ENCODE peak calls at places on chromosomes 6 and 20, in five cellular contexts. J, B, M, D and H are unnamed samples. For H3K4me1, the result is how much of the 10 kb centered on the place peaks cover.

GRCh38 chr6:75602164-75602896 is 650 bp downstream of the SENP6 start:
- DNase-seq in B (peak), M (peak), J (peak), D (peak), H (no peak)

GRCh38 chr6:44247338-44248302 is 719 bp downstream of the HSP90AB1 start:
- DNase-seq in B (no peak), D (peak), J (peak), M (peak), H (no peak)

GRCh38 chr20:32823078-32823477 is 3.3 kb downstream of the MAPRE1 start:
- DNase-seq in D (no peak), B (no peak), M (no peak), J (no peak), H (no peak)

GRCh38 chr6:35083507-35083906 is 57.6 kb downstream of the TCP11 start:
- DNase-seq in D (peak), J (no peak), B (no peak), M (no peak), H (no peak)

GRCh38 chr6:33799714-33800113 is 4.1 kb downstream of the MLN start:
- DNase-seq in D (no peak), B (no peak), M (no peak), J (peak), H (no peak)

GRCh38 chr6:33061987-33062386 is 11.5 kb downstream of the HLA-DPA1 start:
- DNase-seq in J (no peak), M (no peak), D (no peak), B (no peak), H (no peak)

GRCh38 chr6:160022793-160023192 is 53.9 kb downstream of the IGF2R start:
- DNase-seq in B (no peak), D (no peak), J (no peak), M (no peak), H (no peak)

GRCh38 chr20:54260116-54260515 is 52.2 kb downstream of the PFDN4 start:
- DNase-seq in J (no peak), M (no peak), B (no peak), D (no peak), H (no peak)

GRCh38 chr20:23782366-23782983 is 31.7 kb upstream of the CST1 start:
- DNase-seq in B (peak), D (no peak), J (no peak), M (no peak), H (no peak)

GRCh38 chr6:23522751-23523527 is 603.1 kb upstream of the NRSN1 start:
- DNase-seq in B (peak), D (no peak), J (no peak), M (no peak), H (no peak)

GRCh38 chr6:139765825-139766285 is 391.4 kb upstream of the CITED2 start:
- DNase-seq in B (no peak), J (no peak), M (no peak), D (no peak), H (no peak)

GRCh38 chr6:144675231-144675861 is 390.2 kb downstream of the UTRN start:
- DNase-seq in M (no peak), D (no peak), J (no peak), B (no peak), H (no peak)

GRCh38 chr6:17968876-17969275 is 18.6 kb downstream of the KIF13A start:
- DNase-seq in D (no peak), J (no peak), B (no peak), M (no peak), H (no peak)

GRCh38 chr6:67221226-67221625 is 1413.9 kb upstream of the ADGRB3 start:
- DNase-seq in B (no peak), M (no peak), D (no peak), J (no peak), H (no peak)

GRCh38 chr6:142374090-142374783 is 72.4 kb downstream of the ADGRG6 start:
- DNase-seq in B (no peak), D (no peak), M (no peak), J (no peak), H (no peak)

GRCh38 chr20:33785503-33785902 is 25.6 kb upstream of the CHMP4B start:
- DNase-seq in B (no peak), J (no peak), D (no peak), M (no peak), H (no peak)

GRCh38 chr20:20184149-20184548 is 131.8 kb downstream of the CFAP61 start:
- DNase-seq in D (no peak), J (no peak), B (no peak), M (no peak), H (no peak)

GRCh38 chr6:116145786-116146675 is 20.1 kb upstream of the COL10A1 start:
- DNase-seq in J (no peak), M (no peak), D (no peak), B (no peak), H (no peak)

GRCh38 chr6:13367396-13367795 is 39.1 kb upstream of the TBC1D7 start:
- DNase-seq in D (no peak), M (no peak), J (no peak), B (no peak), H (no peak)

GRCh38 chr6:133001040-133001570 is 186.7 kb downstream of the RPS12 start:
- DNase-seq in J (no peak), D (no peak), B (no peak), M (no peak), H (no peak)

GRCh38 chr6:53718597-53719460 is 53.3 kb upstream of the KLHL31 start:
- DNase-seq in M (no peak), J (no peak), D (no peak), B (no peak), H (no peak)

GRCh38 chr6:10412165-10412947 is 2.5 kb downstream of the TFAP2A start:
- DNase-seq in D (peak), M (peak), B (peak), J (peak), H (no peak)

GRCh38 chr6:136088693-136089092 is 161.4 kb downstream of the MTFR2 start:
- DNase-seq in D (no peak), J (no peak), M (no peak), B (no peak), H (no peak)
- H3K4me1 ChIP-seq in D (under half), J (under half), M (under half), B (under half), H (under half)

DNA sequence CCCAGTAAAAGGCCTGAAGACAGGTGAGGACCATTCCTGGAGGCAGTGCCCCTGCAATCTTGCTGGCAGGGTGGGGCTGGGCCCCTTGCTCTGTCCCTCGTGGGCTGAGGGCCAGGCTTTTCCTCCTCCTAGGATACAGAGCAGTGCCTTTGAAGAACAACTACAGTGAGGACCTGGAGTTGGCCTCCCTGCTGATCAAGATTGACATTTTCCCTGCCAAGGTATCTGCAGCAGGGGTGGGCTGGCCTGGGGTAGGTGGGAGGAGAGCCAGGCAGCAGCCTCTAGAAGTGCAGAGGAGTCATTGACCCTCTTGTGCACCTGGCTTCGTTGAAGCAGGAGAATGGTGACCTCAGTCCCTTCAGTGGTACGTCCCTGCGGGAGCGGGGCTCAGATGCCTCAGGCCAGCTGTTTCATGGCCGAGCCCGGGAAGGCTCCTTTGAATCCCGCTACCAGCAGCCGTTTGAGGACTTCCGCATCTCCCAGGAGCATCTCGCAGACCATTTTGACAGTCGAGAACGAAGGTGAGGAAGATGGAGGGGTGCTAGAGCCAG is 36.5 kb downstream of the PLCG1 start:
- DNase-seq in D (no peak), B (peak), J (peak), M (peak), H (no peak)
- H3K4me1 ChIP-seq in D (under half), B (under half), J (under half), M (under half), H (under half)

DNA sequence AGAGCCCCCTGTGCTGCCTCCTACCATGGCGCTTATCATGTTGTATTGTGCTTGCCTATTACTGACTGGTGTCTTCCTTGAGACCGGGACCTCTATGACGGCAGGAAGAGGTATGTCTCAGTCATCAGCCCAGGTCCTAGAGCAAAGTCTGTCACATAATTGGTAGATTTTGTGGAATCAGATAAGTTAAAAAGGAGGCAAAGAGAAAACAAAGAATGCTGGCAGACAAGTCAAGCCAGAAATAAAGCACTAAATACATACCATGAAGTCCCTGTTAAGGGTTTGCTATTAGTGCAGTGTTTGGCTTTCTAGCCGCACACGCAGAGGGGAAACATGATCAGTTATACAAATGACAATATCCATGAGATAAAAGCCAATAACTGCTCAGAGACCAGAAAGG is 6.0 kb downstream of the TOMM34 start:
- DNase-seq in M (no peak), B (no peak), J (no peak), D (no peak), H (no peak)
- H3K4me1 ChIP-seq in M (under half), B (under half), J (under half), D (under half), H (under half)

GRCh38 chr6:108654465-108655106 is 93.9 kb downstream of the FOXO3 start:
- DNase-seq in M (no peak), D (no peak), J (no peak), B (no peak), H (no peak)
- H3K4me1 ChIP-seq in M (under half), D (half or more), J (under half), B (under half), H (half or more)

DNA sequence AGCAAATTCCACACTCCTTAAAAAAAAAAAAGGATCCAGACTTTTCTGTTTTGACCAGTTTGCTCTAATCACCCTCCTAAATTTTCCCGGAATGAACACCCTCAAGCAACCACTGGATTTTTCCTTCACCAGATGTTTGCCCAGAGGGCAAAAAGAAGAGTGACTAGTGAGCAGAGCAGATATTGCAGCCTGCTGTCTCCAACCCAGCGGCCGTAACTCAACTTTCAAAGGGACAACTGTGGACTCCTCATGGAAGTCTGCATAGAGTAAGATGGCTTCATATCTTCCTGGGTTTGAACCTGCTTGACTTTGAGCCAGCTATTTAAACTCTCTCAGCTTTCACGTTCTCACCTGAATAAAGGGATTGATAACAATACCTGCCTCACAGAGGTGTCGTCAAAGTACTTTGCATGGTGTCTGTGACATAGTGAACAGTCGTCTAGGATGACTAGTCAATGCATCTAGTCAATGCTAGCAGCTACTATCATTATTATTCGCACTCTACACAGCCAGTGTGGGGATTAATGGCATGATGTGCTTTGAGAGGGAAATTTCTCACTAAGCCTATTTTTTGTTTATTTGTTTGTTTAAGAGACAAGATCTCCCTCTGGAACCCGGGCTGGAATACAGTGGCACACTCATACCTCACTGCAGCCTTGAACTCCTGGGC is 92.2 kb upstream of the HIVEP1 start:
- DNase-seq in D (no peak), B (no peak), M (no peak), J (no peak), H (no peak)
- H3K4me1 ChIP-seq in D (under half), B (under half), M (under half), J (under half), H (under half)

DNA sequence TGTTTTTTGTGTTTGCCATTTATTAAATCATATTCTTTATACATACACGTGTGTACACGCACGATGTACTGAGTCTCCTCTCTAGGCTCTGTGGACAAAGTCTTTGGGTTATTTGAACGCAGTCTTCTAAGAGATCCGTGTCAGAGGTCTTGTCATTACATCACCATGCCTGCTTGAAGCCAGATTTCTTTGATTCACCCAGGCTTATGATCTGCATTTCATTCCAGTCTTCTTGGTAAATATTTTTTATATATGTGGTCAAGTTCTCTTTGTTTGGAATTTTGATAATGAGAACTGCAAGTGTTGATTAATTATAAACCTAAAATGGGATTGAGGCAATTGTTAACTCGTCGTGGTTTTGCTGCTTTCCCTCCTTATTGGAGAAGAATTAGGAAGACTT is 34.6 kb downstream of the KCNS1 start:
- DNase-seq in M (no peak), D (no peak), J (no peak), B (no peak), H (no peak)
- H3K4me1 ChIP-seq in M (under half), D (under half), J (under half), B (under half), H (under half)

DNA sequence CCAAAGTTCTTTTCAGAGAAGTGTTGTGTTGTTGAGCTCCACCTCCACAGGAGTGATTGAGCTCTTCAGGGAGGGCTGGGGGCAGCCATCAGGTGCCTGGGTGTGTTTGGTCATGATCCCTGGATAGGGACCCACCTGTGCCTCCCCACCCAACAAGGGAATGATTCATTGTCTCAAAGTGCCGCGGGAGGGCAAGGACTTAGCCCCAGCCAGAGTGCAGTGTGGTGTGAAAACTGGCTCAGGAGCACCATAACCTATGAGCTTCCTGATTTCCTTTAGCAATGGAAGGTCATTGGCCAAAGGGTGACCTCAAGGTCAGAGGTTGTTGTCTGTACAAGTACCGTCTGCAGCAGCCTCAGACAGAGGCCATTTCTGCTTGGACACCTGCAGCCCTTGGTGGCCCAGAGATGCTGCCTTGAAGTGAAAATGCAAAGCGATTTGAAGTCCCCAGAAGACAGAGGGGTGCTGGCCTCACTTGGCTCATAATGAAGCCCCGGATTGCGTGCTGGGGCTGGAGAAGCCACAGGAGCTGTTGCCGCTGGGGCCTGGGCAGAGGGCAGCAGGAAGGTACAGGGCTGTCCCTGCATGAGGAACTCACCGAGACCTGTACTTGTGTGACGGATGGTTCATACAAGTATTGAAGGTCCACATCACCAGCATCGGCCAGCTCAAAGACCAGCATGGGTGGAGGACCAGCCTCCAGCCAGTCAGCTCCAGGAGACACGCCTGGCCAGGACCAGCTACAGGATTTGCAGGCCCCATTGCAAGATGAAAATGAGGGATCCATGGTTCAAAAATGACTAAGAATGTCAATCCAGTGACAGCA is 100.6 kb upstream of the DUSP22 start:
- DNase-seq in D (no peak), B (no peak), M (no peak), J (no peak), H (no peak)
- H3K4me1 ChIP-seq in D (under half), B (under half), M (under half), J (under half), H (under half)

GRCh38 chr20:59587570-59587969 is 16.8 kb upstream of the PHACTR3 start:
- DNase-seq in B (no peak), M (no peak), J (no peak), D (no peak), H (no peak)
- H3K4me1 ChIP-seq in B (under half), M (under half), J (under half), D (under half), H (under half)